ENCODE peak calls at places on chromosomes 4 and X, in four cellular contexts. K is AG20443, O is heart right ventricle, I is pulmonary artery endothelial cell. T is an unnamed sample.

GRCh38 chrX:12080265-12080664 is 58.0 kb upstream of the FRMPD4 start:
- DNase-seq in K (peak), O (no peak), I (no peak), T (peak)

GRCh38 chr4:15855804-15856475 is 77.8 kb downstream of the CD38 start:
- DNase-seq in K (no peak), O (peak), I (no peak), T (no peak)

GRCh38 chrX:39196192-39197102 is 395.2 kb downstream of the MID1IP1 start:
- DNase-seq in K (peak), O (no peak), I (no peak), T (no peak)

GRCh38 chr4:113881256-113881655 is 98.2 kb downstream of the ARSJ start:
- DNase-seq in K (no peak), O (no peak), I (no peak), T (peak)

GRCh38 chr4:153763404-153763803 is 3.6 kb upstream of the RNF175 start:
- DNase-seq in K (no peak), O (no peak), I (no peak), T (no peak)

GRCh38 chrX:6851140-6851539 is 296.4 kb upstream of the STS start:
- DNase-seq in K (no peak), O (no peak), I (no peak), T (no peak)

GRCh38 chrX:24207826-24208225 is 58.3 kb downstream of the ZFX start:
- DNase-seq in K (no peak), O (no peak), I (no peak), T (no peak)

GRCh38 chrX:123927845-123928244 is 33.7 kb upstream of the STAG2 start:
- DNase-seq in K (no peak), O (no peak), I (no peak), T (no peak)

GRCh38 chr4:75985116-75985515 is 5.6 kb downstream of the SDAD1 start:
- DNase-seq in K (peak), O (no peak), I (no peak), T (peak)

GRCh38 chr4:84681488-84682274 is 98.8 kb downstream of the CDS1 start:
- DNase-seq in K (peak), O (peak), I (no peak), T (peak)

GRCh38 chr4:147479817-147480216 is 1.1 kb upstream of the EDNRA start:
- DNase-seq in K (peak), O (peak), I (no peak), T (peak)

GRCh38 chr4:165569031-165569430 is 190.2 kb downstream of the CPE start:
- DNase-seq in K (no peak), O (no peak), I (no peak), T (no peak)

GRCh38 chr4:110959041-110959643 is 336.3 kb upstream of the PITX2 start:
- DNase-seq in K (no peak), O (no peak), I (no peak), T (no peak)

GRCh38 chr4:38100474-38101255 is 140.5 kb downstream of the PTTG2 start:
- DNase-seq in K (no peak), O (no peak), I (no peak), T (no peak)